ENCODE peak calls at places on chromosomes 6 and 20, in five cellular contexts. K, T, D, P and Y are unnamed samples.

GRCh38 chr6:169783971-169784930 is 32.8 kb downstream of the ERMARD start:
- DNase-seq in T (no peak), P (no peak), D (no peak), K (no peak), Y (no peak)

GRCh38 chr6:90545450-90545849 is 41.4 kb downstream of the MAP3K7 start:
- DNase-seq in T (no peak), P (no peak), K (no peak), D (no peak), Y (no peak)

GRCh38 chr20:62219992-62220665 is at the start of gene HRH3:
- DNase-seq in T (no peak), D (peak), P (no peak), K (no peak), Y (no peak)

GRCh38 chr6:158784505-158784904 is 34.7 kb downstream of the EZR start:
- DNase-seq in T (peak), K (no peak), P (no peak), D (no peak), Y (peak)

GRCh38 chr20:17469631-17470030 is 61.5 kb downstream of the BFSP1 start:
- DNase-seq in K (no peak), P (no peak), T (no peak), D (no peak), Y (no peak)

GRCh38 chr20:59055302-59055701 is 12.7 kb upstream of the PRELID3B start:
- DNase-seq in D (peak), P (no peak), K (no peak), T (no peak), Y (no peak)

GRCh38 chr6:142913511-142914047 is 31.4 kb downstream of the HIVEP2 start:
- DNase-seq in T (peak), K (peak), D (peak), P (no peak), Y (no peak)

GRCh38 chr20:13744403-13744802 is 40.3 kb downstream of the ESF1 start:
- DNase-seq in P (no peak), D (no peak), T (no peak), K (no peak), Y (no peak)

GRCh38 chr20:47992021-47992467 is 206.8 kb upstream of the SULF2 start:
- DNase-seq in K (no peak), D (no peak), P (no peak), T (no peak), Y (no peak)

GRCh38 chr6:156563710-156564109 is 213.5 kb upstream of the ARID1B start:
- DNase-seq in K (no peak), P (peak), T (no peak), D (peak), Y (no peak)

GRCh38 chr6:128932061-128932460 is 49.1 kb downstream of the LAMA2 start:
- DNase-seq in D (no peak), P (no peak), K (no peak), T (no peak), Y (no peak)

GRCh38 chr6:163355471-163355991 is 59.0 kb upstream of the QKI start:
- DNase-seq in D (peak), T (peak), P (peak), K (no peak), Y (peak)

GRCh38 chr6:149332602-149333311 is 15.2 kb downstream of the TAB2 start:
- DNase-seq in D (no peak), K (no peak), T (no peak), P (no peak), Y (no peak)

GRCh38 chr20:17768267-17768666 is 68.5 kb downstream of the BANF2 start:
- DNase-seq in T (no peak), K (no peak), D (no peak), P (no peak), Y (peak)

GRCh38 chr6:99330159-99330558 is 19.3 kb downstream of the FAXC start:
- DNase-seq in T (peak), K (peak), P (no peak), D (peak), Y (peak)

GRCh38 chr6:149306967-149307366 is 10.5 kb upstream of the TAB2 start:
- DNase-seq in P (no peak), K (no peak), D (no peak), T (no peak), Y (no peak)

GRCh38 chr20:47561175-47561574 is 59.5 kb downstream of the NCOA3 start:
- DNase-seq in K (no peak), T (no peak), D (no peak), P (no peak), Y (no peak)

GRCh38 chr6:143059616-143060353 is 904 bp upstream of the AIG1 start:
- DNase-seq in D (peak), P (no peak), K (no peak), T (peak), Y (peak)

GRCh38 chr6:148629197-148629909 is 117.5 kb upstream of the UST start:
- DNase-seq in T (no peak), K (no peak), P (no peak), D (no peak), Y (no peak)

GRCh38 chr20:11454966-11455799 is 462.5 kb upstream of the BTBD3 start:
- DNase-seq in D (no peak), T (no peak), P (peak), K (no peak), Y (peak)

GRCh38 chr20:3786665-3787639 is at the start of gene CENPB:
- DNase-seq in P (peak), K (no peak), T (peak), D (peak), Y (peak)

GRCh38 chr6:13766201-13766634 is 48.1 kb downstream of the MCUR1 start:
- DNase-seq in T (no peak), D (no peak), K (no peak), P (no peak), Y (peak)

GRCh38 chr20:62758226-62758912 is 37.9 kb upstream of the MRGBP start:
- DNase-seq in K (no peak), P (peak), T (no peak), D (no peak), Y (no peak)

GRCh38 chr6:82705579-82705978 is 342.0 kb downstream of the TPBG start:
- DNase-seq in T (no peak), D (no peak), P (no peak), K (no peak), Y (no peak)

GRCh38 chr6:166277892-166278578 is 30.2 kb downstream of the PRR18 start:
- DNase-seq in K (peak), P (no peak), D (no peak), T (no peak), Y (no peak)

GRCh38 chr6:14743465-14744211 is 502.2 kb upstream of the JARID2 start:
- DNase-seq in D (peak), K (no peak), P (peak), T (peak), Y (peak)

GRCh38 chr6:76876922-76877553 is 586.3 kb downstream of the HTR1B start:
- DNase-seq in P (peak), D (peak), K (no peak), T (peak), Y (no peak)

GRCh38 chr20:1761598-1761997 is 104.0 kb upstream of the SIRPG start:
- DNase-seq in T (no peak), D (no peak), P (no peak), K (no peak), Y (no peak)

GRCh38 chr6:85551264-85551663 is 42.4 kb downstream of the SNX14 start:
- DNase-seq in T (no peak), D (no peak), K (no peak), P (no peak), Y (no peak)

GRCh38 chr20:20017852-20018245 is 687 bp downstream of the NAA20 start:
- DNase-seq in K (no peak), D (no peak), T (no peak), P (no peak), Y (no peak)

GRCh38 chr20:19817017-19817416 is 59.0 kb downstream of the RIN2 start:
- DNase-seq in P (peak), T (no peak), K (no peak), D (no peak), Y (peak)

GRCh38 chr6:139846538-139847321 is 472.3 kb upstream of the CITED2 start:
- DNase-seq in P (no peak), T (no peak), D (peak), K (no peak), Y (no peak)

GRCh38 chr6:129398764-129399163 is 311.2 kb downstream of the ARHGAP18 start:
- DNase-seq in K (no peak), D (no peak), P (no peak), T (no peak), Y (no peak)

GRCh38 chr20:55882922-55883321 is 122.4 kb downstream of the CBLN4 start:
- DNase-seq in D (no peak), T (peak), P (no peak), K (no peak), Y (no peak)

GRCh38 chr6:109327959-109328358 is 54.3 kb downstream of the CD164 start:
- DNase-seq in T (no peak), K (no peak), D (no peak), P (no peak), Y (no peak)

GRCh38 chr20:52056203-52057062 is 135.1 kb downstream of the ZFP64 start:
- DNase-seq in P (no peak), D (no peak), K (no peak), T (no peak), Y (peak)

GRCh38 chr6:24761193-24761835 is 13.4 kb upstream of the GMNN start:
- DNase-seq in T (no peak), D (no peak), K (no peak), P (no peak), Y (peak)

DNA sequence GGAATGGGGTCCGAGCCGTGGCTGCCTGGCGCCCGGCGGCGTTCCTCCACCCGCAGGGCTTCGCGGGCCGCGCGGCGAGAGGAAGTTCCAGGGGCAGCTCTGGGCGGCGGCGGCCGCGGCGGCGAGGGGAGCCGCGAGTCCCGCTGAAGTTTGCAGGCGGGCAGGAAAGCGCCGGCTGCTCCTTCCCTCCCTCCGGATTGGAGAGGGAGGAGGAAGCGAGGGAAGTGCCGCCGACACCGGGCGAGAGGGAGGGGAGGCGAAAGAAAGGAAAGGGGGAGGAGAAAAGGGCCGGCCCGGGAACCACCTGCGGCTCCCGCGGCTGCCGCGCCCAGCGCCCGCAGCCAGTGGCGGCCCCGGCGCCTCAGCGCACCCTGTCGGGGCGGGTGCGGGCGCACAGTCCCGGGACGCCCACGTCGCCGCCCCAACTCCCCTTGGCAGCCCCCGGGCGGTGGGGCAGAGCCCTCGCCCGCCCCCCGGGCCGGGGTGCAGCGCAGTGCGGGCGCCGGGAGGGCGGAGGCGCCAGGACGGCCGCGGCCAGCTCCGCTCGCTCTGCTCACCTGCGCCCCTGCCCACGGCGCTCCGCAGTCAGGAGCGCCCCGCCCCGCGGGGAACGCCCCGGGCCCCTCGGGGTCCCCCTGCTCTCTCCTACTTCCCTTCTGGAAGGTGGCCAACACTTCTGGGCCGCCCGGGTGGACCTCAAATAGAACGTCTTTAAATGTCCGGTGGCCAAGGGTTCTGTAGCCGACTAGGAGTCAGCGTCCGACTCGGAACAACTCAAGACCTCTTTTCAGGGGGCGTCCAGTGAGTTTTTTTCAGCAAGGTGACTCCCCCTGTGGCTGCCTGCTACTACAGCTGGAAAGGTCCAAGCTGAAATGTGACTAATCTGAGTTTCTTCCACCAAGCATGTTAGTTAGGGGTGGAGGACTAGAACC is 80.3 kb upstream of the CCDC28A start:
- DNase-seq in D (peak), T (peak), K (no peak), P (peak), Y (peak)
- TF ChIP-seq POLR2A in D (peak), T (peak), K (no peak), P (no peak), Y (peak)

GRCh38 chr6:33971580-33971979 is 167.8 kb upstream of the MLN start:
- DNase-seq in D (no peak), P (no peak), T (no peak), K (no peak), Y (no peak)

GRCh38 chr6:33976425-33977360 is 169.2 kb downstream of the GRM4 start:
- DNase-seq in K (no peak), D (no peak), T (peak), P (no peak), Y (no peak)

GRCh38 chr6:33974471-33974870 is 170.7 kb upstream of the MLN start:
- DNase-seq in D (no peak), T (peak), P (no peak), K (no peak), Y (no peak)

GRCh38 chr6:33975631-33976424 is 170.1 kb downstream of the GRM4 start:
- DNase-seq in T (peak), D (no peak), P (no peak), K (no peak), Y (no peak)

DNA sequence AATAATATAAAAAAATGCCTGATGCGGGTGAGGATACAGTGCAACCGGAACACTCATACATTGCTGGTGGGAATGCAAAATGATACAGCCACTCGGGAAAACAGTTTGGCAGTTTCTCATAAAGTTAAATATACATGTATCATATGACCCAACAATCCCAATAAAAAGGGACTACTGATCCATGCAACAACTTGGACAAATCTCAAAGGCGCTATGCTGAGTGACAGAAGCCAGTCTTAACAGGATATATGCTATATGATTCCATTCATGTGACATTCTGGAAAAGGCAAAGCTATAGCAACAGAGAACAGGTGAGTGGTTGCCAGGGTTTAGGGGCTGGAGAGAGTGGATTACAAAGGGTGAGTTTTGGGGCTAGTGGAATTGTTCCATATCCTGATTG is 170.2 kb upstream of the MLN start:
- DNase-seq in D (no peak), K (no peak), T (peak), P (no peak), Y (no peak)
- TF ChIP-seq POLR2A in D (no peak), K (no peak), T (no peak), P (no peak), Y (no peak)

GRCh38 chr6:33417903-33418689 is at the start of gene CUTA:
- DNase-seq in D (peak), P (peak), K (peak), T (peak), Y (peak)
- TF ChIP-seq POLR2A in D (peak), P (peak), K (peak), T (peak), Y (no peak)

GRCh38 chr6:27138837-27139752 is 108.4 kb upstream of the PRSS16 start:
- DNase-seq in T (peak), K (peak), D (peak), P (peak), Y (no peak)
- TF ChIP-seq POLR2A in T (peak), K (peak), D (peak), P (peak), Y (no peak)

DNA sequence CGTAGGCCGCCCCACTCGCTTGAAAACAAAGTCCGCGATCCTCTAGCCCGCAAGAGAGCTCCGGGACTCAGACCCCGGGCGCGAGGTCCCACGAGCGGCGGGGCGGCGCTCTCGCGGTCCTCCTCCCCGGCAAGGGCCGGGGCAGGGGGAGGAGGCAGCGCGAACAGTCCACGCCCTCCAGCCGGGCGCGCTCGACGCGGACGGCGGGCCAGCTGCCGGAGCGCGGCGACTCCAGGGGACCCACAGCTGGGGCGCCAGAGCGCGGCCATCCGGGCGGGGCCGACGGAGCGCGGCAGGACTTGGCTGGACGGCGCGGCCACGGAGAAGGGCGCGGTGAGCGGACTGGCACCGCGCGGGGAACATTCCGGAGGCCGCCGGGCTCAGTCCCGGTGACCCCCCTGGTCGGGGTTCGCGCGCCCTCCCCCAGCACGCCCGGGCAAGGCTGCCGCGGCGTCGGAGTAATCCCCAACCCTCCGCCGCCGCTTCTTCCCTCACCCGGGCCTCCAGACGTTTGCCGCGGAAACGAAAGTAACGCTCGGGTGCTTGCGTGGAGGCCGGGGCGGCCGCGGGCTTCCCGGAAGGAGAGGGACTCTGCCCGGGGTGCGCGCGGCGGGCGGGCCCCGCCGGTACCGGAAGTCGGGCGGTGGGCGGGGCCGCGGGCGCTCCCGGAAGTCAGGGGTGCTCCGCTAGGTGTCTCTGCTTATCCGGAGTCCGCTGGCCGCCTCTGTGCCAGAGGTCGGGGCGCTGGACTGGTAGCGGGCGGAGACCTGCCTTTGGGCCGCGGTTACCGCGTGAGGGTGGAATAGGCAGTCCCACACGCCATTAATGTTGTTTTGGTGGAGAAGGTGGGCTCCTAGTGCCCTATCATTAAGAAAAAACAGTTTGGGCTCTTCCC is at the start of gene RIPK1:
- DNase-seq in T (peak), K (peak), D (peak), P (peak), Y (peak)
- TF ChIP-seq POLR2A in T (peak), K (peak), D (peak), P (peak), Y (peak)

GRCh38 chr6:111873178-111874029 is at the start of gene FYN:
- DNase-seq in P (peak), K (peak), D (peak), T (peak), Y (peak)
- TF ChIP-seq POLR2A in P (peak), K (peak), D (peak), T (peak), Y (peak)

DNA sequence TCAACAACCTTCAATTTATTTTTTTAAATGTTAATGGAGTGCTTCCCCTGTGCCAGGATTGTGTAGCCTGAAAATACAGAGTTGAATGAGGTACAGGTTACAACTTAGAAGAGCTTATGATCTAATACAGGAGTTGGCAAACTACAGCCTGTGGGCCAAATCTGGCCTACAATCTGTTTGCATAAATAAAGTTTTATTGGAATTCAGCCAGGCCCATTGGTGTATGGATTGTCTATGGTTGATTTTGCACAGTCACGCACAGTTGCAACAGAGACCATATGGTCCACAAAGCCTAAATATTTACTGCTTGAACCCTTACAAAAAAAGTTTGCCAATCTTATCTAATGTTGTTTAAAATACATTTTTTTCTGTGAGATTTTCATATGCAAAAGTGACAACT is 177.3 kb upstream of the CCN2 start:
- DNase-seq in T (no peak), P (no peak), K (no peak), D (no peak), Y (no peak)
- TF ChIP-seq POLR2A in T (no peak), P (no peak), K (no peak), D (no peak), Y (no peak)

GRCh38 chr6:36735110-36735971 is 37.7 kb downstream of the RAB44 start:
- DNase-seq in P (peak), D (peak), K (no peak), T (peak), Y (peak)
- TF ChIP-seq POLR2A in P (no peak), D (no peak), K (no peak), T (no peak), Y (no peak)